ENCODE peak calls at places on chromosomes 7 and 10, in five cellular contexts. One of them, this sample, is unnamed.

GRCh38 chr7:1235501-1236131 is 2.9 kb downstream of the UNCX start:
- DNase-seq in kidney: peak
- DNase-seq in Panc1: no peak
- DNase-seq in ovary: no peak
- DNase-seq in A549: no peak
- DNase-seq in this sample: no peak

GRCh38 chr7:36602975-36603887 is 121.1 kb downstream of the AOAH start:
- DNase-seq in ovary: no peak
- DNase-seq in Panc1: no peak
- DNase-seq in A549: no peak
- DNase-seq in kidney: no peak
- DNase-seq in this sample: no peak

GRCh38 chr10:118036281-118036875 is 10.4 kb downstream of the RAB11FIP2 start:
- DNase-seq in Panc1: no peak
- DNase-seq in A549: no peak
- DNase-seq in kidney: no peak
- DNase-seq in ovary: no peak
- DNase-seq in this sample: no peak

GRCh38 chr10:132862485-132863420 is 76.8 kb upstream of the NKX6-2 start:
- DNase-seq in A549: no peak
- DNase-seq in ovary: no peak
- DNase-seq in kidney: peak
- DNase-seq in Panc1: no peak
- DNase-seq in this sample: no peak

GRCh38 chr7:18189495-18190126 is 162.0 kb upstream of the PRPS1L1 start:
- DNase-seq in ovary: no peak
- DNase-seq in A549: no peak
- DNase-seq in Panc1: no peak
- DNase-seq in kidney: no peak
- DNase-seq in this sample: no peak

GRCh38 chr10:89337493-89337892 is 9.7 kb downstream of the IFIT3 start:
- DNase-seq in A549: no peak
- DNase-seq in ovary: no peak
- DNase-seq in kidney: no peak
- DNase-seq in Panc1: no peak
- DNase-seq in this sample: no peak

GRCh38 chr7:83643754-83644153 is 5.2 kb downstream of the SEMA3E start:
- DNase-seq in Panc1: no peak
- DNase-seq in kidney: no peak
- DNase-seq in A549: no peak
- DNase-seq in ovary: no peak
- DNase-seq in this sample: no peak

GRCh38 chr10:28807760-28808613 is 130.7 kb downstream of the BAMBI start:
- DNase-seq in ovary: no peak
- DNase-seq in A549: no peak
- DNase-seq in kidney: no peak
- DNase-seq in Panc1: no peak
- DNase-seq in this sample: no peak

GRCh38 chr10:102102421-102102820 is 17.7 kb downstream of the LDB1 start:
- DNase-seq in Panc1: no peak
- DNase-seq in ovary: no peak
- DNase-seq in A549: no peak
- DNase-seq in kidney: no peak
- DNase-seq in this sample: no peak

GRCh38 chr10:121311812-121312443 is 286.3 kb downstream of the FGFR2 start:
- DNase-seq in ovary: no peak
- DNase-seq in A549: no peak
- DNase-seq in kidney: no peak
- DNase-seq in Panc1: no peak
- DNase-seq in this sample: no peak

GRCh38 chr10:103111031-103111917 is 81.8 kb downstream of the NT5C2 start:
- DNase-seq in kidney: no peak
- DNase-seq in Panc1: no peak
- DNase-seq in A549: no peak
- DNase-seq in ovary: no peak
- DNase-seq in this sample: no peak

GRCh38 chr10:17029581-17030271 is 99.9 kb downstream of the CUBN start:
- DNase-seq in A549: peak
- DNase-seq in Panc1: no peak
- DNase-seq in ovary: peak
- DNase-seq in kidney: peak
- DNase-seq in this sample: peak

GRCh38 chr10:17001961-17002749 is 127.5 kb downstream of the CUBN start:
- DNase-seq in A549: no peak
- DNase-seq in Panc1: no peak
- DNase-seq in kidney: no peak
- DNase-seq in ovary: peak
- DNase-seq in this sample: peak

GRCh38 chr10:96352027-96352426 is 6.8 kb downstream of the OPALIN start:
- DNase-seq in ovary: no peak
- DNase-seq in A549: no peak
- DNase-seq in Panc1: no peak
- DNase-seq in kidney: no peak
- DNase-seq in this sample: no peak

GRCh38 chr7:31493714-31494181 is 20.1 kb upstream of the ITPRID1 start:
- DNase-seq in kidney: no peak
- DNase-seq in A549: no peak
- DNase-seq in Panc1: no peak
- DNase-seq in ovary: no peak
- DNase-seq in this sample: no peak
- H3K27ac ChIP-seq in kidney: no peak
- H3K27ac ChIP-seq in A549: no peak
- H3K27ac ChIP-seq in Panc1: no peak
- H3K27ac ChIP-seq in ovary: no peak
- H3K27ac ChIP-seq in this sample: no peak

DNA sequence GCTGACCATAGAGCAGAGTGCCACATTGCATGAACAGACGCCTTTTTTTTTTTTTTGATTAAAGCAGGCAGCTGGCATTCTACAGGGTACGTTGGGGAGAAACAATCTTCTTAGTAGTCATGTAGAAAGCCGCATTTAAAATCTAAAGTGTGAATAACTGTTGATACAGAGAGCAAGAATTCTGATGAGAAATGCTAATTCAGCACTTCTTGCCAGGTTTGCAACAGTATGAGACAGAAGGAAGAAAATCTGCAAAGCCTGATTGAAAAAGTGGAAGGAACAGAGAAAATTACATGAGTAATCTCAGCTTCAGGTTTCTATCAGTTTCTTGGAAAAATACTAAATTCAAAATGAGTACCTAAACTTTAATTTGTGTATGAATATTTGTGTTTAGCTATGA is 232.7 kb upstream of the CHRM2 start:
- DNase-seq in Panc1: no peak
- DNase-seq in kidney: no peak
- DNase-seq in A549: no peak
- DNase-seq in ovary: no peak
- DNase-seq in this sample: no peak
- H3K4me3 ChIP-seq in Panc1: no peak
- H3K4me3 ChIP-seq in kidney: no peak
- H3K4me3 ChIP-seq in A549: no peak
- H3K4me3 ChIP-seq in ovary: no peak
- H3K4me3 ChIP-seq in this sample: no peak

GRCh38 chr10:127012769-127013152 is 107.5 kb downstream of the DOCK1 start:
- DNase-seq in Panc1: peak
- DNase-seq in ovary: no peak
- DNase-seq in kidney: peak
- DNase-seq in A549: no peak
- DNase-seq in this sample: peak
- H3K27ac ChIP-seq in Panc1: peak
- H3K27ac ChIP-seq in ovary: no peak
- H3K27ac ChIP-seq in kidney: peak
- H3K27ac ChIP-seq in A549: no peak
- H3K27ac ChIP-seq in this sample: peak

DNA sequence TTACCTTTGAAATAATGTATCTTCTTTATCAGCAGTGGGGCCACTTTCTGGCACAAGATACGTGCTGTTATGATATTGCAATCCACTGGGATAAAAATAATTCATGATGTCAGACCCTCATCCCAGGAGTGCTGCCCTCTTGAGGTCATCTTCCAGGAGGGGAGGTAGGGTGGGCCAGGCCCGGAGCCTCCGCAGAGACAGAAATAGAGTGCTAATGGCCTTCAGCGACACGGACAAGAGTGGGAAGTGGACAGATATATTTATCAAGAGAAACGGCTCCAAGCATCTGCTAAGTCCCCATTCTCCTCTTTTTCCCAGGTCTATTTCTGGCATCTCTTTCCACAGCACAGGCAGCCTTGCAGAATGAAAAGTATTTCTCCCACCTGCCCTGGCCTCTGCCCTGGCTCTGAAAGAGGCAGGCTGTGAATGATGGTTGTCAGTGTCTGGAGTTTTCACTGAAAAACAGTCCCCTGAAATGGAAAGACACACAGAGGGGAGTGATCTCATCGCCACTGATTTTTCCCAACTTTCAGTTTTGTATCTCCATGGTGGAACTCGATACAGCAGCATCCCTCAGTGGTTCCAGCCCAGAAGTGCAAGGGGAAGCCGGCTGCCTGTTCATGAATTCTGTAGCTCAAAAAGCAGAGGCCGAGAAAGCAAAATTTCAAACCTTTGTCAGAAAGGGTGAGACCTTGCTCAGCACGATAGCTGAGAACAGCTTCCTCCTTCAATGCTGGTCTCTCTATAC is 251.7 kb upstream of the MYO3A start:
- DNase-seq in Panc1: no peak
- DNase-seq in A549: peak
- DNase-seq in ovary: no peak
- DNase-seq in kidney: no peak
- DNase-seq in this sample: no peak
- H3K4me3 ChIP-seq in Panc1: no peak
- H3K4me3 ChIP-seq in A549: peak
- H3K4me3 ChIP-seq in ovary: no peak
- H3K4me3 ChIP-seq in kidney: peak
- H3K4me3 ChIP-seq in this sample: peak

DNA sequence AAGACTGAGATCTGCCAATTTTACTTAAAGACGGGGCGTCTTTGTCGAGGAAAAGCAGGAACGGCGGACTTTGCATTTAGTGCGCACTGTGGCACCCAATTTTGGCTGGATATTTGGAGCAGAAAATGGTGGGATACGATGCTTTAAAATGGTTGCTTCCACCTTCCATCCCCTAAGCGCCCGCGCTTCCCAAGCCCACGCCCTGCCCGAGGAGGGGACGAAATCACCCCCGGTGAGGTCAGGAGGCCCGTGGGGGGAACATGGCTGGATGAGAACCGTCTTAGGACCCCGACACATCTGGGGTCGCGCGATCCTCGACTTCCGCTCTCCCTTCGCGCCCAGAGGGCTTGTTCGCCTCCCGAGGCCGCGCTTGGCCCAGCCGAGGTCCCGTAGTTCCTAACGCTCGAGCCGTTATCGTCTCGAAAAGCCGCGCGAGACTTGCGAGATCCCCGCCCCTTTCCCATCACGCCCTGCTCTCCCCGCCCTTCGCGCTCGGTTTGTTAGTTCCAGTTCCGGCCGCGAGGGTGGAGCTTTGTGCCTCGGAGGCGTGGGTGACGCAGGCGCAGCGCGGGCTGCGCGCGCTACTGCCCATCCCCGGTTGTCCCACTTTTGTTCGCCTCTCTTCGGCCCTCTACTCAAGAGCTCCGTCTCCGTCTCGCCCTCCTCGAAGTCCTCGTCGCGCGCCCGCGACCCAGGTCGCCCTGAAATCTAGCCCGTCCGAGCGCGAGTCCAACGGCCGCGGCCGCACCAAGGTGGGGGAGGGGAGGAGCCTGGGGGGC is at the start of gene SRRT:
- DNase-seq in Panc1: peak
- DNase-seq in A549: peak
- DNase-seq in kidney: peak
- DNase-seq in ovary: peak
- DNase-seq in this sample: peak
- H3K27ac ChIP-seq in Panc1: peak
- H3K27ac ChIP-seq in A549: peak
- H3K27ac ChIP-seq in kidney: peak
- H3K27ac ChIP-seq in ovary: peak
- H3K27ac ChIP-seq in this sample: peak

GRCh38 chr7:94392391-94392782 is 2.3 kb upstream of the COL1A2 start:
- DNase-seq in A549: no peak
- DNase-seq in Panc1: no peak
- DNase-seq in kidney: no peak
- DNase-seq in ovary: no peak
- DNase-seq in this sample: no peak
- H3K4me3 ChIP-seq in A549: no peak
- H3K4me3 ChIP-seq in Panc1: no peak
- H3K4me3 ChIP-seq in kidney: no peak
- H3K4me3 ChIP-seq in ovary: no peak
- H3K4me3 ChIP-seq in this sample: peak

GRCh38 chr7:74286131-74286530 is 3.1 kb upstream of the CLIP2 start:
- DNase-seq in A549: no peak
- DNase-seq in ovary: no peak
- DNase-seq in Panc1: no peak
- DNase-seq in kidney: no peak
- DNase-seq in this sample: no peak

GRCh38 chr7:74282748-74283459 is 6.3 kb upstream of the CLIP2 start:
- DNase-seq in ovary: no peak
- DNase-seq in Panc1: no peak
- DNase-seq in A549: no peak
- DNase-seq in kidney: no peak
- DNase-seq in this sample: no peak

GRCh38 chr7:74284781-74285259 is 4.4 kb upstream of the CLIP2 start:
- DNase-seq in kidney: no peak
- DNase-seq in ovary: no peak
- DNase-seq in A549: peak
- DNase-seq in Panc1: no peak
- DNase-seq in this sample: no peak

GRCh38 chr7:74280985-74281384 is 8.2 kb upstream of the CLIP2 start:
- DNase-seq in ovary: no peak
- DNase-seq in Panc1: no peak
- DNase-seq in A549: no peak
- DNase-seq in kidney: no peak
- DNase-seq in this sample: no peak

GRCh38 chr7:74283858-74284447 is 5.3 kb upstream of the CLIP2 start:
- DNase-seq in Panc1: no peak
- DNase-seq in kidney: no peak
- DNase-seq in ovary: no peak
- DNase-seq in A549: no peak
- DNase-seq in this sample: no peak
- H3K27ac ChIP-seq in Panc1: peak
- H3K27ac ChIP-seq in kidney: no peak
- H3K27ac ChIP-seq in ovary: no peak
- H3K27ac ChIP-seq in A549: peak
- H3K27ac ChIP-seq in this sample: no peak

GRCh38 chr7:2802082-2802481 is 42.0 kb downstream of the GNA12 start:
- DNase-seq in Panc1: no peak
- DNase-seq in ovary: no peak
- DNase-seq in A549: no peak
- DNase-seq in kidney: no peak
- DNase-seq in this sample: no peak
- H3K4me3 ChIP-seq in Panc1: peak
- H3K4me3 ChIP-seq in ovary: no peak
- H3K4me3 ChIP-seq in A549: peak
- H3K4me3 ChIP-seq in kidney: no peak
- H3K4me3 ChIP-seq in this sample: no peak